ENCODE peak calls at places on chromosomes 11 and 22, in five cellular contexts. P is body of pancreas, I is IMR-90, H is Peyer's patch, Z is lower leg skin. U is an unnamed sample.

GRCh38 chr11:130916910-130917309 is 631 bp upstream of the SNX19 start:
- DNase-seq in Z (no peak), I (no peak), H (no peak), P (no peak), U (no peak)

GRCh38 chr11:114197799-114198500 is 98.2 kb upstream of the NNMT start:
- DNase-seq in I (peak), Z (peak), P (peak), H (no peak), U (no peak)

GRCh38 chr22:46421272-46421671 is 85.8 kb downstream of the TRMU start:
- DNase-seq in P (no peak), H (no peak), Z (no peak), I (no peak), U (no peak)

GRCh38 chr11:31355131-31355530 is 14.4 kb downstream of the DCDC1 start:
- DNase-seq in H (no peak), Z (no peak), P (no peak), I (peak), U (no peak)

GRCh38 chr11:47886096-47886495 is 37.9 kb upstream of the NUP160 start:
- DNase-seq in H (no peak), P (no peak), Z (peak), I (peak), U (no peak)

GRCh38 chr11:3220521-3221407 is 2.2 kb upstream of the MRGPRG start:
- DNase-seq in I (no peak), P (no peak), H (peak), Z (peak), U (peak)

GRCh38 chr11:46615756-46616155 is 1.3 kb downstream of the HARBI1 start:
- DNase-seq in Z (no peak), I (peak), H (no peak), P (no peak), U (no peak)

GRCh38 chr11:27381238-27381666 is 18.2 kb upstream of the CCDC34 start:
- DNase-seq in I (no peak), P (peak), Z (no peak), H (no peak), U (no peak)

GRCh38 chr22:49716441-49716840 is 111.2 kb downstream of the BRD1 start:
- DNase-seq in Z (no peak), H (no peak), P (no peak), I (no peak), U (no peak)

GRCh38 chr11:66914505-66914904 is 43.7 kb downstream of the PC start:
- DNase-seq in Z (no peak), I (no peak), P (no peak), H (no peak), U (no peak)

GRCh38 chr22:40128989-40129388 is 48.7 kb upstream of the TNRC6B start:
- DNase-seq in I (no peak), Z (no peak), H (no peak), P (no peak), U (no peak)

GRCh38 chr22:48592066-48592345 is 1235.7 kb downstream of the BRD1 start:
- DNase-seq in H (no peak), Z (no peak), I (no peak), P (no peak), U (no peak)

GRCh38 chr11:65538915-65539374 is 14.1 kb downstream of the SCYL1 start:
- DNase-seq in P (no peak), I (no peak), H (no peak), Z (no peak), U (no peak)

GRCh38 chr11:65539401-65540289 is 14.8 kb downstream of the SCYL1 start:
- DNase-seq in I (no peak), Z (peak), H (peak), P (peak), U (peak)

GRCh38 chr11:65541093-65542010 is 16.5 kb downstream of the SCYL1 start:
- DNase-seq in H (no peak), Z (no peak), P (no peak), I (no peak), U (no peak)

GRCh38 chr11:65538232-65538914 is 13.5 kb downstream of the SCYL1 start:
- DNase-seq in H (no peak), I (no peak), Z (no peak), P (no peak), U (no peak)

DNA sequence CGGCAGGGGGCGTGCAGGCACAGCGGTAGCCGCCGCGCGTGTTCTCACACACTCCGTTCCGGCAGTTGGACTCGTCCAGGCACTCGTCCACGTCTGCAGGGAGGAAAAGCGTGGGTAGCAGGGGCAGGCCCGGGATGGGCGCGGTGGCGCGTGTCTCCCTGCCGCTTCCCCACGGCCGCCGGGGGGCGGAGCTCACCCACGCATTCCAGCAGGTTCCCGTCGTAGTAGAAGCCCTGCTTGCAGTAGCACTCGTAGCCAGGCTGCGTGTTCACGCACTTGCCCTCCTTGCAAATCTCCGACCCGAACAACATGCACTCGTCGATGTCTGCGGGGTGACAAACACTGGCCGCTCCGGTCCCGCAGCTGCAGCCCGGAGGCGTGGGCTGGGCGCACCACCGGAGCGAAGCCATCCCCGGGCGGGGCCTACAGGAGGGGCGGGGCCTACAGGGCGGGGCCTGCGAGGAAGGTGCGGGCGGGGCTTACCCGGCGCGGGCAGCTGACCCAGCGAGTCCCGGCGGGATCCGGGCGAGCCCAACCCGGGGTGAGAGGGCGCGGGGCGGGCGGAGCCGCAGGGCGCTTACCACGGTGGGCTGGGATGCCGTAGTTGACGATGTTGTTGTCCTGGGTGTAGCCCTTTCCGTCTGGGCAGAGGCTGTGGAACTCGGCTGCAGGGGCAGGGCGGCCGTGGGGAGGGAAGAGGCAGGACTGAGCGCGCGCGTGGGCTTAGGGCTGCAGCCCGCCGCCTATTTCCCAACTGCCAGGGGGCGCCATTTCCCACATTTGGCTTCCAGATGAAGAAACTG is 15.6 kb downstream of the SCYL1 start:
- DNase-seq in P (peak), I (peak), H (peak), Z (peak), U (peak)
- TF ChIP-seq POLR2A in P (peak), I (no peak), H (no peak), Z (no peak), U (no peak)

DNA sequence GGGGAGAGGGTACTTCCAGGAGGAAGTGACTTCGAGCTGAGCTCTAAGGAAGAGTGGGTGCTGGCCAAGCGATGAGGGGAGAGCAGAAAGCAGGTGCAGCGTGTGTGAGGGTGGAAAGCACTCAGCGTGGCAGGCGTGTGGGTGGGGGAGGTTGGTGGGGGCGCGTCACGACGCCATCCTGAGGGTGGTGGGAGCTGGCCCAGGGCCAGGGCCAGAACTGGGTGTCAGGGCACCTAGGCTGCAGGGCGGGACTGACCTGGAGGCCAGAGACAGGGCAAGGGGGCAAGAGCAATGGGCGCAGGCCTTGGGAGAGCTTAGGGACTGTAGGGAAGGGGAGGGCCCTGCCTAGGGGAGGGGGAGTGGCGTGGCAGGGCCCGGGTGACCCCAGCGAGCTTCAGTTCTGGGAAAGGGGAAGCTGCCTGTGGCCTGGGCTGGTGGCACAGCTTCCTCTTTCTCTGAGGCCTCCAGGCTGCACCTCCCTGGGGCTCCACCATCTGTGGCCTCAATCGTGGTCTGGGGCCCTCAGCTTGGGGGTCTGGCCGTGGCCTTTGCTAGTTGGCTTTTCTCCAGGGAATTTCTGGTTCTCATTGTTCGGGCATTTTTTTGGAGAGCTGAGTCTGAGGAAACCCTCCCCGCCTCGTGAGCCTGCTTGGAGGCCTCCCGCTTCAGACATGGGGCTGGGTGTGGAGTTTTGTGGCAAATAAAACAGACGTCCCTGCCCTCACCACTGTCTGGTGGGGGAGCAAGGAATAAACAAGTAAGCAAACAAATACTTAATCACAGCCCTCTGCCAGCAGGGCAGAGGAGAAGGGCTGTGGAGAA is 8.9 kb downstream of the RELT start:
- DNase-seq in Z (no peak), H (no peak), I (no peak), P (no peak), U (no peak)
- TF ChIP-seq POLR2A in Z (no peak), H (no peak), I (no peak), P (no peak), U (no peak)

GRCh38 chr11:35145249-35145648 is 6.3 kb downstream of the CD44 start:
- DNase-seq in I (peak), P (no peak), Z (no peak), H (no peak), U (no peak)

GRCh38 chr11:35144811-35145210 is 5.8 kb downstream of the CD44 start:
- DNase-seq in Z (no peak), I (peak), P (no peak), H (no peak), U (no peak)

GRCh38 chr11:35147273-35147672 is 8.3 kb downstream of the CD44 start:
- DNase-seq in H (no peak), I (no peak), P (no peak), Z (no peak), U (no peak)

GRCh38 chr11:35146711-35147110 is 7.7 kb downstream of the CD44 start:
- DNase-seq in Z (no peak), H (no peak), P (no peak), I (peak), U (no peak)

GRCh38 chr11:35146074-35146521 is 7.1 kb downstream of the CD44 start:
- DNase-seq in I (no peak), H (no peak), P (no peak), Z (no peak), U (no peak)
- TF ChIP-seq POLR2A in I (no peak), H (no peak), P (no peak), Z (no peak), U (no peak)

GRCh38 chr11:73971175-73971719 is 11.4 kb downstream of the UCP2 start:
- DNase-seq in I (no peak), P (no peak), H (no peak), Z (no peak), U (no peak)
- TF ChIP-seq POLR2A in I (no peak), P (peak), H (no peak), Z (no peak), U (no peak)

DNA sequence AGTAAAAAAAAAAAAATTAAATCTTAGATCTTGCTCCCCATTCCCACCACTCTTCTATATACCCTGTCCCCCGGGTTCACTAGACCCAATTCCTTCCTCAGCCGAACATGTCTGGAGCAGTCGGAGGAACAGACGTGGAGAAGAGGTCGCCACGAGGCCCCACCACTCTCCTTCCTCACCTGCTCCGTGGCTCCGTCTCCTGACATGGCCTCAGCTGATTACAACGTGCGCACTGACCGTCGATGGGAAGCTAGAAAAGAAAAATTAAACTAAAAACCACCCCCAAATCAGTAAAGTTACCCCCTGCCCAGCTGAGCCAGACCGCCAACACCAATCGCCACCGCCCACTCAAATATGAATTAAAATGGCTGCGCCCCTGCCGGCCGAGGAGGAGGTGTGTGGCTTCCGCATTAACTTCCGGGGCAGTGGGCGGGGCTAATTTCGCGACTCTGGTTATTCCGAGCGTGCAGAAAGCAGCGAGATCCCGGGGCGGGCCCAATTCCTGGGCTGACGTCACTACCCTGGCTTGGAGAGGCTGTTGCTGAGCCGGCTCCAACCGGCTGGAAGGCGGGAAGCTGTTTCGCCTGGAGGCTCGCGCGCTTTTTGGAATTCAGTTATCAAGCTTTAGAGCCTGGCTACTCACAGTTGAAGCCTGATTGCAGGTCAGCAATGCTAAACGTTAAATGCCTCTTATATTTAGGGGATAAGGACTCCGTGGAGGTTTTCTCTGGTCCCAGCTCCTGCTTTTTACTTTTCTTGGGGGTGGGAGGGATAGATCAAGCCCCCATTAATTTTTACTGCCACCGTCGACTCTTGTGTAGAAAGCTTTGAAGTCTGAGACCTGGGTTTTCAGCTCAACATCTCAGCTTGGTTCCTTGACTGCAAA is at the start of gene CSTF3:
- DNase-seq in Z (peak), P (peak), I (peak), H (peak), U (peak)
- TF ChIP-seq POLR2A in Z (no peak), P (peak), I (peak), H (peak), U (peak)

U was measured in H1.